ENCODE peak calls at places on chromosomes 11 and 22, in four cellular contexts. One of them, this sample, is unnamed.

GRCh38 chr11:9861860-9862725 is 198.2 kb downstream of the SWAP70 start:
- DNase-seq in GM23338: peak; percentile 85
- DNase-seq in SK-N-SH: peak; percentile 52
- DNase-seq in stomach: peak; percentile 47
- DNase-seq in this sample: peak; percentile 57

GRCh38 chr11:1877211-1878133 is 14.2 kb downstream of the PRR33 start:
- DNase-seq in SK-N-SH: peak; percentile 60
- DNase-seq in stomach: peak; percentile 61
- DNase-seq in GM23338: no peak
- DNase-seq in this sample: peak; percentile 51

GRCh38 chr11:34356576-34356917 is 1.3 kb downstream of the ABTB2 start:
- DNase-seq in SK-N-SH: no peak
- DNase-seq in stomach: no peak
- DNase-seq in GM23338: peak; percentile 60
- DNase-seq in this sample: no peak

GRCh38 chr11:134741453-134742227 is 329.6 kb upstream of the B3GAT1 start:
- DNase-seq in GM23338: no peak
- DNase-seq in stomach: no peak
- DNase-seq in SK-N-SH: no peak
- DNase-seq in this sample: no peak

GRCh38 chr11:8805256-8805655 is 105.7 kb upstream of the AKIP1 start:
- DNase-seq in GM23338: no peak
- DNase-seq in stomach: no peak
- DNase-seq in SK-N-SH: no peak
- DNase-seq in this sample: no peak

GRCh38 chr11:15591112-15591537 is 476.4 kb downstream of the INSC start:
- DNase-seq in SK-N-SH: no peak
- DNase-seq in GM23338: no peak
- DNase-seq in stomach: no peak
- DNase-seq in this sample: no peak

GRCh38 chr11:70399681-70400112 is 1.4 kb downstream of the CTTN start:
- DNase-seq in GM23338: peak; percentile 76
- DNase-seq in stomach: peak; percentile 81
- DNase-seq in SK-N-SH: peak; percentile 65
- DNase-seq in this sample: peak; percentile 74

GRCh38 chr11:115439385-115439784 is 64.8 kb downstream of the CADM1 start:
- DNase-seq in stomach: no peak
- DNase-seq in GM23338: no peak
- DNase-seq in SK-N-SH: no peak
- DNase-seq in this sample: no peak

GRCh38 chr11:93577291-93577690 is 34.1 kb upstream of the SMCO4 start:
- DNase-seq in GM23338: no peak
- DNase-seq in SK-N-SH: no peak
- DNase-seq in stomach: no peak
- DNase-seq in this sample: no peak

GRCh38 chr22:44584256-44584902 is 86.3 kb upstream of the RTL6 start:
- DNase-seq in SK-N-SH: no peak
- DNase-seq in GM23338: no peak
- DNase-seq in stomach: no peak
- DNase-seq in this sample: no peak

GRCh38 chr22:41247703-41248102 is 7.0 kb upstream of the CHADL start:
- DNase-seq in SK-N-SH: no peak
- DNase-seq in GM23338: no peak
- DNase-seq in stomach: no peak
- DNase-seq in this sample: no peak

GRCh38 chr11:15276616-15277015 is 161.9 kb downstream of the INSC start:
- DNase-seq in stomach: no peak
- DNase-seq in SK-N-SH: peak; percentile 42
- DNase-seq in GM23338: peak; percentile 52
- DNase-seq in this sample: no peak

GRCh38 chr11:10908215-10908990 is 50.5 kb upstream of the ZBED5 start:
- DNase-seq in stomach: no peak
- DNase-seq in GM23338: peak; percentile 74
- DNase-seq in SK-N-SH: no peak
- DNase-seq in this sample: no peak

GRCh38 chr11:114195981-114196731 is 100.0 kb upstream of the NNMT start:
- DNase-seq in GM23338: no peak
- DNase-seq in SK-N-SH: no peak
- DNase-seq in stomach: peak; percentile 78
- DNase-seq in this sample: no peak

GRCh38 chr22:45284705-45285305 is at the start of gene UPK3A:
- DNase-seq in GM23338: peak; percentile 92
- DNase-seq in SK-N-SH: peak; percentile 77
- DNase-seq in stomach: peak; percentile 91
- DNase-seq in this sample: peak; percentile 88

GRCh38 chr11:17778956-17779860 is 44.6 kb downstream of the KCNC1 start:
- DNase-seq in stomach: no peak
- DNase-seq in GM23338: no peak
- DNase-seq in SK-N-SH: no peak
- DNase-seq in this sample: no peak

GRCh38 chr22:37906364-37907008 is 389 bp downstream of the MICALL1 start:
- DNase-seq in GM23338: peak; percentile 67
- DNase-seq in SK-N-SH: peak; percentile 78
- DNase-seq in stomach: no peak
- DNase-seq in this sample: peak; percentile 51

GRCh38 chr11:119589011-119589410 is 140.0 kb downstream of the NECTIN1 start:
- DNase-seq in stomach: no peak
- DNase-seq in SK-N-SH: no peak
- DNase-seq in GM23338: no peak
- DNase-seq in this sample: no peak
- H3K27ac ChIP-seq in stomach: no peak overlapping the region
- H3K27ac ChIP-seq in SK-N-SH: no peak overlapping the region
- H3K27ac ChIP-seq in GM23338: no peak overlapping the region
- H3K27ac ChIP-seq in this sample: no peak overlapping the region

DNA sequence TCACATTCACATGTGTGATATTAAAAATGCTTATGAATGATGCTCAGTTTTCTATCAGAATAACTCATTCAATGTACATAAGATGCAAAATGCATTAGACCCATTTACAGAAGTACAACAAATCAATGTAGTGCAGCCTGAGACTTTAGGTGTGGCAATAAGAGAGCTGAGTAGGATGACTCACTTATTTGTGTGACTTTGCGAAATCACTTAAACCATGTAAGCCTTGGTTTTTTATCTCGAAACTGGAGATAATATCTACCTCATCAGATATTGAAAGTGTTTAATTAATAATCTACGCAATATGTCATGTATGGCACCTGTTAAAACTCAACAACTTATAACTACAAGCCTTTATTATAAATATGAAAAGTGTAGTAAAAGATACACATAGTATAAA is 105.7 kb upstream of the LUZP2 start:
- DNase-seq in GM23338: no peak
- DNase-seq in SK-N-SH: no peak
- DNase-seq in stomach: no peak
- DNase-seq in this sample: no peak
- H3K4me3 ChIP-seq in GM23338: no peak overlapping the region
- H3K4me3 ChIP-seq in SK-N-SH: no peak overlapping the region
- H3K4me3 ChIP-seq in stomach: no peak overlapping the region
- H3K4me3 ChIP-seq in this sample: no peak overlapping the region

GRCh38 chr22:27150530-27150909 is 493.1 kb downstream of the MIAT start:
- DNase-seq in stomach: no peak
- DNase-seq in GM23338: no peak
- DNase-seq in SK-N-SH: no peak
- DNase-seq in this sample: no peak
- TF ChIP-seq POLR2AphosphoS5 in stomach: no peak
- TF ChIP-seq POLR2AphosphoS5 in GM23338: no peak
- TF ChIP-seq POLR2AphosphoS5 in SK-N-SH: no peak
- TF ChIP-seq POLR2AphosphoS5 in this sample: no peak

GRCh38 chr11:12789574-12789973 is 115.4 kb downstream of the TEAD1 start:
- DNase-seq in stomach: no peak
- DNase-seq in GM23338: no peak
- DNase-seq in SK-N-SH: no peak
- DNase-seq in this sample: no peak
- H3K27ac ChIP-seq in stomach: no peak overlapping the region
- H3K27ac ChIP-seq in GM23338: peak overlapping the region; percentile 33
- H3K27ac ChIP-seq in SK-N-SH: no peak overlapping the region
- H3K27ac ChIP-seq in this sample: no peak overlapping the region

DNA sequence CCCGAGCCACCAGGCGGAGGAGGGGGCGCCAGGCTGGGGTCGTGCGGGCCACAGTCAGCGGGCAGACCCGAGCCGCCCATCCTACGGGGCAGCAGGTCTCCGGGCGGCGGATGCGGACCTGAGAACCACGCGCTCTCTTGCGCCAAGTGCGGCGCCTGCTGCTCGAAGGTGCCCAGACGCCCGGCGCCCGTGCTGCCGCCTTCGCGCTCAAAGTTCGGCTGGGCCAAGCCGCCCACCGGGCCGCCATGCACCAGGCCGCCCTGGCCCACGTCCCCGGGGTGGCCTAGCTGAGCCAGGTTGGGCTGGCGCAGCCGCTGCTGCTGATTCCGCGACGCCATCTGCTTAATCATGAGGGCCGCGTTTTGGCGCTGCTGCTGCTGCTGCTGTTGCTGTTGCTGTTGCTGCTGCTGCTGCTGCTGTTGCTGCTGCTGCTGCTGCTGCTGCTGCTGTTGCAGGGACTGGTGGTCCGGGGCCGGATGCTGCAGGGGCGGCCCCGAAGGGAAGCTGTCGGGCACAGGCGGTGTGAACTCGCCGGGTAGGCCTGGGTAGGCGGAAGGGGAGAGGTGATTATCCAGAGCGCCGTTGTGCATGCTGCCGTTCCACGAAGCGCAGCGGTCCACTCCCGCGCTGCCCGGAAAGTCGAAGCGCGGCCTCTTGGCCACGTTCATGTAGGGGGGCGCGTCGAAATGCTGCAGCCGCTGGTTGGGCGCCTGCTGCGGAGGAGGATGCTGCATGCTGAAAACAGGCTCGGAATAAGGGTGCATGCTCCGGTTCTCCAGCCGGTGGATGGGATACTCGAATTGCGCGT is 2.8 kb downstream of the MN1 start:
- DNase-seq in GM23338: peak; percentile 72
- DNase-seq in SK-N-SH: no peak
- DNase-seq in stomach: no peak
- DNase-seq in this sample: no peak
- H3K4me3 ChIP-seq in GM23338: peak overlapping the region; percentile 72
- H3K4me3 ChIP-seq in SK-N-SH: no peak overlapping the region
- H3K4me3 ChIP-seq in stomach: peak overlapping the region; percentile 77
- H3K4me3 ChIP-seq in this sample: no peak overlapping the region

GRCh38 chr22:50728523-50728931 is 9.5 kb upstream of the ACR start:
- DNase-seq in GM23338: no peak
- DNase-seq in SK-N-SH: no peak
- DNase-seq in stomach: no peak
- DNase-seq in this sample: no peak
- TF ChIP-seq POLR2AphosphoS5 in GM23338: no peak
- TF ChIP-seq POLR2AphosphoS5 in SK-N-SH: no peak
- TF ChIP-seq POLR2AphosphoS5 in stomach: no peak
- TF ChIP-seq POLR2AphosphoS5 in this sample: no peak

DNA sequence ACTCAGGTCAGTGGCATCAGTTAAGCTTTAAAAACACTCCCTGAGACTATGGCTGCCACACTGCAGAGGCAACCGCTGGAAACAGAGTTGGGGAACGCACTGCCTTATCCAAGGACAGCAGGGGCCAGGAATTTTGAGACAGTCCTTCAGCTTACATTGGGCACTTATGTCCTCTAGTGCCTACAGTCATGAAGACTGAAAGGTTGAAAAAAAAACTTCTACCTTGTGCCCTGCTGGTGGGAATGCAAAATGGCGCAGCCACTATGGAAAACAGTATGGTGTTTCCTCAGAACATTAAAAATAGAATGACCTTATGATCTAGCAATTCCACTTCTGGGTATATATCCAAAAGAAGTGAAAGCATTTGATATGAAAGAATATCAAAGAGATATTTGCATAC is 19.6 kb downstream of the DKK3 start:
- DNase-seq in SK-N-SH: no peak
- DNase-seq in stomach: no peak
- DNase-seq in GM23338: peak; percentile 26
- DNase-seq in this sample: no peak
- H3K27ac ChIP-seq in SK-N-SH: peak overlapping the region; percentile 99
- H3K27ac ChIP-seq in stomach: peak overlapping the region; percentile 8
- H3K27ac ChIP-seq in GM23338: no peak overlapping the region
- H3K27ac ChIP-seq in this sample: peak overlapping the region; percentile 45